ENCODE peak calls at places on chromosomes 7 and 10, in six cellular contexts. X, N, V, E, P and L are unnamed samples.

GRCh38 chr7:73351447-73352167 is 23.6 kb downstream of the FKBP6 start:
- ATAC-seq in V (no peak), X (no peak), N (peak), E (no peak), P (no peak), L (no peak)

GRCh38 chr7:50667789-50668226 is 102.6 kb upstream of the DDC start:
- ATAC-seq in E (peak), V (no peak), P (no peak), X (no peak), N (peak), L (no peak)

GRCh38 chr10:55203874-55204273 is 402.8 kb upstream of the PCDH15 start:
- ATAC-seq in V (no peak), E (no peak), N (no peak), X (no peak), P (no peak), L (no peak)

GRCh38 chr10:47184273-47184672 is 115.7 kb upstream of the GDF10 start:
- ATAC-seq in N (no peak), X (no peak), E (peak), V (peak), P (no peak), L (peak)

GRCh38 chr7:70894799-70895198 is 237.1 kb upstream of the GALNT17 start:
- ATAC-seq in P (no peak), N (no peak), E (no peak), V (no peak), X (no peak), L (no peak)

GRCh38 chr7:105060923-105061322 is 46.9 kb downstream of the KMT2E start:
- ATAC-seq in N (peak), E (no peak), V (no peak), X (peak), P (no peak), L (no peak)

GRCh38 chr10:81876253-81876731 is 1.3 kb downstream of the NRG3 start:
- ATAC-seq in P (no peak), X (no peak), V (no peak), N (peak), E (no peak), L (no peak)

GRCh38 chr10:131220601-131221171 is 90.8 kb downstream of the TCERG1L start:
- ATAC-seq in V (no peak), P (no peak), N (no peak), E (no peak), X (no peak), L (no peak)

GRCh38 chr10:90960355-90960814 is 39.5 kb upstream of the ANKRD1 start:
- ATAC-seq in V (no peak), P (no peak), E (no peak), N (peak), X (no peak), L (no peak)

GRCh38 chr7:55065511-55066229 is 46.9 kb downstream of the EGFR start:
- ATAC-seq in V (peak), E (peak), X (no peak), N (peak), P (no peak), L (peak)

GRCh38 chr10:49285232-49285631 is 13.7 kb upstream of the C10orf71 start:
- ATAC-seq in X (no peak), V (peak), N (peak), P (no peak), E (peak), L (no peak)

GRCh38 chr7:42002654-42003053 is 234.4 kb downstream of the GLI3 start:
- ATAC-seq in E (no peak), P (no peak), X (no peak), N (no peak), V (no peak), L (no peak)

GRCh38 chr10:75817224-75817623 is 385.8 kb downstream of the LRMDA start:
- ATAC-seq in X (no peak), N (no peak), E (no peak), P (no peak), V (no peak), L (no peak)

GRCh38 chr10:132527338-132528063 is 10.1 kb upstream of the INPP5A start:
- ATAC-seq in E (peak), X (no peak), V (no peak), P (no peak), N (no peak), L (no peak)